ENCODE peak calls at places on chromosomes 16 and 17, in six cellular contexts. S is stimulated activated CD4-positive, alpha-beta T cell treated with anti-CD3 and anti-CD28 coated beads, Interleukin-1b, Interleukin-23, amount 100 ng/mL, for 4 hours; L is GM23248; R is cerebellar cortex; I is cardiac septum; U is SK-MEL-5. K is an unnamed sample.

GRCh38 chr17:11240841-11241610 is at the start of gene SHISA6:
- DNase-seq in S (no peak), L (no peak), R (no peak), I (no peak), U (no peak), K (no peak)

GRCh38 chr17:43016216-43016615 is 6.0 kb downstream of the VAT1 start:
- DNase-seq in S (no peak), L (no peak), R (no peak), I (no peak), U (no peak), K (no peak)

GRCh38 chr16:2465653-2466415 is 5.3 kb upstream of the NTN3 start:
- DNase-seq in S (no peak), L (peak), R (no peak), I (no peak), U (peak), K (no peak)

GRCh38 chr16:65118866-65119265 is 3.0 kb downstream of the CDH11 start:
- DNase-seq in S (no peak), L (peak), R (peak), I (no peak), U (no peak), K (no peak)

GRCh38 chr17:16930571-16931317 is 41.2 kb downstream of the TNFRSF13B start:
- DNase-seq in S (no peak), L (no peak), R (no peak), I (peak), U (no peak), K (no peak)

GRCh38 chr17:43853546-43853945 is 6.6 kb downstream of the CD300LG start:
- DNase-seq in S (no peak), L (no peak), R (no peak), I (no peak), U (no peak), K (no peak)

GRCh38 chr17:12896386-12896785 is 107.1 kb downstream of the ARHGAP44 start:
- DNase-seq in S (no peak), L (no peak), R (no peak), I (no peak), U (no peak), K (no peak)

GRCh38 chr17:17519886-17520285 is 23.7 kb upstream of the RASD1 start:
- DNase-seq in S (no peak), L (no peak), R (no peak), I (no peak), U (no peak), K (no peak)

GRCh38 chr17:64498308-64499203 is 1.7 kb upstream of the POLG2 start:
- DNase-seq in S (no peak), L (peak), R (peak), I (no peak), U (peak), K (peak)

GRCh38 chr17:56112086-56112485 is 41.2 kb upstream of the ANKFN1 start:
- DNase-seq in S (no peak), L (peak), R (no peak), I (no peak), U (no peak), K (peak)

GRCh38 chr16:59385953-59386352 is 651.8 kb upstream of the GOT2 start:
- DNase-seq in S (no peak), L (peak), R (no peak), I (no peak), U (no peak), K (peak)

GRCh38 chr17:4710693-4711634 is 532 bp downstream of the ARRB2 start:
- DNase-seq in S (no peak), L (peak), R (no peak), I (peak), U (no peak), K (no peak)

GRCh38 chr17:55161935-55162555 is 102.7 kb upstream of the HLF start:
- DNase-seq in S (no peak), L (peak), R (no peak), I (no peak), U (no peak), K (peak)

GRCh38 chr16:15041260-15042011 is 14.4 kb downstream of the NTAN1 start:
- DNase-seq in S (no peak), L (peak), R (peak), I (peak), U (no peak), K (no peak)

GRCh38 chr17:69961488-69962145 is 113.4 kb upstream of the KCNJ16 start:
- DNase-seq in S (no peak), L (no peak), R (no peak), I (no peak), U (no peak), K (no peak)

GRCh38 chr17:245611-246010 is 64.2 kb upstream of the DOC2B start:
- DNase-seq in S (no peak), L (no peak), R (no peak), I (peak), U (no peak), K (no peak)

GRCh38 chr17:47810200-47810821 is 11.3 kb downstream of the OSBPL7 start:
- DNase-seq in S (no peak), L (peak), R (no peak), I (peak), U (peak), K (peak)

GRCh38 chr16:12896562-12896961 is 4.8 kb upstream of the SHISA9 start:
- DNase-seq in S (no peak), L (peak), R (peak), I (no peak), U (peak), K (peak)

GRCh38 chr17:60229189-60229802 is 79.5 kb downstream of the CA4 start:
- DNase-seq in S (no peak), L (peak), R (peak), I (no peak), U (peak), K (peak)

GRCh38 chr17:59366773-59367656 is 35.6 kb downstream of the YPEL2 start:
- DNase-seq in S (no peak), L (peak), R (peak), I (no peak), U (no peak), K (no peak)

GRCh38 chr17:82679586-82680465 is 18.7 kb downstream of the RAB40B start:
- DNase-seq in S (no peak), L (no peak), R (no peak), I (no peak), U (no peak), K (no peak)

GRCh38 chr16:50463581-50464324 is 84.4 kb upstream of the NKD1 start:
- DNase-seq in S (no peak), L (no peak), R (no peak), I (no peak), U (no peak), K (no peak)

GRCh38 chr17:82734987-82735866 is at the start of gene FN3K:
- DNase-seq in S (peak), L (peak), R (peak), I (no peak), U (no peak), K (peak)

GRCh38 chr17:9401434-9401833 is 174.2 kb downstream of the STX8 start:
- DNase-seq in S (no peak), L (peak), R (no peak), I (no peak), U (no peak), K (no peak)

GRCh38 chr17:8226536-8227237 is 16.3 kb upstream of the AURKB start:
- DNase-seq in S (no peak), L (peak), R (peak), I (peak), U (peak), K (peak)

GRCh38 chr16:11977206-11978041 is 890 bp downstream of the SNX29 start:
- DNase-seq in S (no peak), L (peak), R (peak), I (no peak), U (peak), K (peak)

GRCh38 chr17:75345514-75346167 is 56.4 kb upstream of the SLC25A19 start:
- DNase-seq in S (peak), L (no peak), R (no peak), I (no peak), U (no peak), K (no peak)

GRCh38 chr17:80845863-80846671 is 145.6 kb upstream of the CHMP6 start:
- DNase-seq in S (no peak), L (no peak), R (peak), I (peak), U (no peak), K (no peak)

GRCh38 chr16:64738321-64738960 is 383.4 kb downstream of the CDH11 start:
- DNase-seq in S (no peak), L (peak), R (no peak), I (no peak), U (no peak), K (no peak)

GRCh38 chr17:43823350-43824084 is 9.4 kb downstream of the MPP3 start:
- DNase-seq in S (no peak), L (no peak), R (peak), I (no peak), U (no peak), K (no peak)

GRCh38 chr17:49995055-49995738 is at the start of gene DLX3:
- DNase-seq in S (no peak), L (peak), R (peak), I (peak), U (peak), K (peak)

GRCh38 chr17:77296769-77297409 is 156.1 kb downstream of the SEC14L1 start:
- DNase-seq in S (no peak), L (no peak), R (no peak), I (no peak), U (no peak), K (no peak)

K was measured in ELR.